ENCODE peak calls at places on chromosomes 5 and 9, in ten cellular contexts. P is pancreas, M is A549, G is IMR-90, N is lower lobe of right lung, H is tibial nerve, X is fibroblast of lung, L is HCT116, A is H1, W is psoas muscle. O is an unnamed sample. For H3K4me1, the result is how much of the 10 kb centered on the place peaks cover.

GRCh38 chr9:68555416-68555815 is 14.7 kb upstream of the TMEM252 start:
- DNase-seq in P (no peak), M (no peak), G (no peak), N (no peak), H (no peak), X (no peak), L (no peak), A (no peak), W (no peak), O (no peak)

GRCh38 chr5:142674438-142675210 is 11.3 kb downstream of the FGF1 start:
- DNase-seq in P (no peak), M (no peak), G (peak), N (no peak), H (no peak), X (peak), L (no peak), A (no peak), W (peak), O (no peak)

GRCh38 chr9:84874583-84874982 is 205.1 kb downstream of the NTRK2 start:
- DNase-seq in P (no peak), M (no peak), G (no peak), N (no peak), H (no peak), X (no peak), L (no peak), A (no peak), W (no peak), O (no peak)

GRCh38 chr9:127417130-127418036 is 6.8 kb upstream of the ZNF79 start:
- DNase-seq in P (no peak), M (peak), G (peak), N (no peak), H (no peak), X (peak), L (no peak), A (no peak), W (no peak), O (no peak)

GRCh38 chr5:10610058-10610457 is 46.2 kb downstream of the ANKRD33B start:
- DNase-seq in P (no peak), M (no peak), G (no peak), N (no peak), H (no peak), X (no peak), L (no peak), A (no peak), W (no peak), O (no peak)

GRCh38 chr5:32254987-32255900 is 57.5 kb downstream of the MTMR12 start:
- DNase-seq in P (no peak), M (no peak), G (peak), N (no peak), H (no peak), X (peak), L (no peak), A (no peak), W (no peak), O (no peak)

GRCh38 chr9:2356391-2356790 is 265.2 kb upstream of the VLDLR start:
- DNase-seq in P (no peak), M (no peak), G (no peak), N (no peak), H (no peak), X (no peak), L (no peak), A (no peak), W (no peak), O (no peak)

GRCh38 chr9:78261403-78262001 is 25.6 kb downstream of the CEP78 start:
- DNase-seq in P (no peak), M (peak), G (peak), N (no peak), H (no peak), X (peak), L (peak), A (no peak), W (no peak), O (no peak)

GRCh38 chr5:180141068-180141660 is 67.8 kb downstream of the RASGEF1C start:
- DNase-seq in P (no peak), M (no peak), G (no peak), N (no peak), H (no peak), X (no peak), L (no peak), A (no peak), W (no peak), O (peak)

GRCh38 chr9:128554155-128554862 is 1.9 kb downstream of the SPTAN1 start:
- DNase-seq in P (no peak), M (peak), G (peak), N (peak), H (peak), X (peak), L (peak), A (peak), W (peak), O (no peak)

GRCh38 chr9:136021891-136022681 is 60.9 kb upstream of the UBAC1 start:
- DNase-seq in P (peak), M (no peak), G (no peak), N (peak), H (no peak), X (no peak), L (no peak), A (peak), W (peak), O (peak)

GRCh38 chr5:32869216-32869615 is 158.1 kb downstream of the NPR3 start:
- DNase-seq in P (no peak), M (no peak), G (peak), N (no peak), H (no peak), X (peak), L (no peak), A (no peak), W (no peak), O (no peak)

GRCh38 chr5:57216714-57217113 is 42.9 kb downstream of the GPBP1 start:
- DNase-seq in P (no peak), M (peak), G (peak), N (no peak), H (no peak), X (peak), L (no peak), A (no peak), W (no peak), O (no peak)

GRCh38 chr9:110971234-110971633 is 67.0 kb downstream of the LPAR1 start:
- DNase-seq in P (no peak), M (no peak), G (no peak), N (no peak), H (no peak), X (no peak), L (no peak), A (no peak), W (no peak), O (no peak)

GRCh38 chr9:17322882-17323864 is 188.3 kb downstream of the CNTLN start:
- DNase-seq in P (no peak), M (no peak), G (no peak), N (no peak), H (no peak), X (no peak), L (no peak), A (no peak), W (no peak), O (no peak)

GRCh38 chr9:100011062-100011681 is 87.6 kb downstream of the ERP44 start:
- DNase-seq in P (no peak), M (peak), G (peak), N (no peak), H (no peak), X (peak), L (peak), A (no peak), W (no peak), O (no peak)

GRCh38 chr5:7714119-7714518 is 136.8 kb downstream of the CFAP90 start:
- DNase-seq in P (no peak), M (no peak), G (no peak), N (no peak), H (no peak), X (no peak), L (no peak), A (no peak), W (no peak), O (no peak)

GRCh38 chr5:76790632-76791290 is 28.1 kb upstream of the F2RL1 start:
- DNase-seq in P (no peak), M (peak), G (peak), N (no peak), H (no peak), X (peak), L (peak), A (no peak), W (no peak), O (no peak)

GRCh38 chr9:35912791-35913400 is 3.6 kb downstream of the SPAAR start:
- DNase-seq in P (no peak), M (no peak), G (no peak), N (no peak), H (no peak), X (no peak), L (no peak), A (no peak), W (no peak), O (no peak)

GRCh38 chr5:170168797-170169196 is 63.1 kb downstream of the FOXI1 start:
- DNase-seq in P (no peak), M (no peak), G (no peak), N (no peak), H (no peak), X (no peak), L (no peak), A (no peak), W (no peak), O (no peak)

DNA sequence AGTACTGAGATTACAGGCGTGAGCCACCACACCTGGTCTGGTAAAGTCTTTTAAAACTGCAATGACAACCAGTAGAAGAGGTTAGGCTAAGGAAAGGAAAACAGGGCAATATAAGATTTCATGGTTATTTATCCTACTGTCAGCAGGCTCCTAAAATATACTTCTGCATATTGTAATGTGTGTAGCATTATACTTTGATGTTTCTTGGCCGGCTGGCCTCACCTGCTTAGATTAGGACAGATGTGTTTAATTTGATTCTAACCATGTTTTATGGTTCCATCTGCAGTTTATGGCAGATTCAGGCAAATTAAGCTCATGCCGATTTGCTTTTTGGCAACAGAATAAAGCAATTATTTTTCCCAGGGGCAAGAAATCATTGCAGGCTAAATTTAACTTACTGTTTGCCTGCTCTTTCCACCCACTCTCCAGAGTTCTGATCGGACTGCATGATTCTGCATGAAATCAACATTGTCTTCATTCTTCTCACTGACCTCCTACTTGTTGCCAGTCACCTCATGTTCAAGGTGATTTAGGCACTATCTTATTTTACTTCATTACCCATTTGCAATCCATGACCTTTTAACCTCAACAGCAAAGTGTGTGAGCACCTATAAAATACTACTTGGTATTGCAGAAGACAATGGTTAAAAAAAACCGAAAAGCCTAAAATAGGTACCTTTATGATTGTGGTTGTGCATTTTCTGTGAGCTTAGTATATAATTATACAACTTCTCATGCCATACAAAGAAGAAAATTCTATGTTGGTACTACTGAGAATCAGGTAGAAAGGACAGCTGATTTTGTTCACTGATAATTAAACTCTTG is 125.2 kb downstream of the EDIL3 start:
- DNase-seq in P (no peak), M (no peak), G (no peak), N (no peak), H (no peak), X (no peak), L (no peak), A (no peak), W (no peak), O (no peak)
- H3K4me3 ChIP-seq in P (no peak), M (no peak), G (no peak), N (no peak), H (no peak), X (no peak), L (no peak), A (no peak), W (no peak), O (no peak)

DNA sequence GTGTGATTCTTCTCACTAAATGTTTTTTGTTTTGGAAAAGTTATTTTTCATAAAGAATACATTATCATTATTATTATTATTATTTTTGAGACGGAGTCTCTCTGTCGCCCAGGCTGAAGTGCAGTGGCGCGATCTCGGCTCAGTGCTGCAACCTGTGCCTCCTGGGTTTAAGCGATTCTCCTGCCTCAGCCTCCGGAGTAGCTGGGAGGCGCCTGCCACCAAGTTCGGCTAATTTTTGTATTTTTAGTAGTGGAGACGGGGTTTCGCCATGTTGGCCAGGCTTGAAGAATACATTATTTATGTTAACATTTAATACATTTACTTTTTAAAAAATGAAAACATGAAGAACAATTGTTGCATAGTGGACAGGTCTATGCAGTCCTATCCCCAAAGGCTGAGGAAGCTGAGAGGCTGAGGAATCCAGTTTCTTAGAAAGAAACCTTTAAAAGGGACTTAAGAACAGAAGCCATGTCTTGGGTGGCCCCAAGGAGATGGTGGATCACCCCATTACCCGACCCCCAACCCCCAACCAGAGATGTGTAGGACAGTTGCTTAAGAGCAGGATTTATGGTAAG is 2.0 kb downstream of the TMEM38B start:
- DNase-seq in P (no peak), M (no peak), G (no peak), N (no peak), H (no peak), X (no peak), L (no peak), A (no peak), W (no peak), O (no peak)
- H3K4me1 ChIP-seq in P (under half), M (under half), G (under half), N (under half), H (under half), X (under half), L (under half), A (under half), W (half or more), O (under half)

GRCh38 chr5:21195145-21195544 is 1207.1 kb upstream of the CDH18 start:
- DNase-seq in P (no peak), M (no peak), G (no peak), N (no peak), H (no peak), X (peak), L (no peak), A (no peak), W (no peak), O (no peak)
- H3K4me3 ChIP-seq in P (no peak), M (no peak), G (no peak), N (no peak), H (no peak), X (no peak), L (no peak), A (no peak), W (no peak), O (no peak)

DNA sequence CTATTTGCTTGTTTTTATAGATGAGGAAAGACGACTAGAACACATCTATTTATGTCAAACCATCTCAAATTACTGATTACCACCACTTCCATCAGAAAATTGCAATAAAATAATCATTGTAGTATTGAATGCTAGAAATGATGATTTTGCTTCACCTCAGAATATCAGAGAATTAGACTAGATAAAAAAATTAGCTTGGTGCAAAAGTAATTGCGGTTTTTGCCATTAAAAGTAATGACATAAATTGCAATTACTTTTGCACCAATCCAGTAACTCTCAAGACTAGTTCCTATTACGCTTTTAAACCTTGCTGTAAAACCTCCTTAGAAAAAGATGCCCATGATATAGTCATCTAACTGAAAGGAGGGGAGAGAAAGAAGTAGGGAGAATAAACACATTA is 556.7 kb upstream of the GRIN3A start:
- DNase-seq in P (no peak), M (no peak), G (no peak), N (no peak), H (no peak), X (no peak), L (no peak), A (no peak), W (no peak), O (no peak)
- H3K4me1 ChIP-seq in P (under half), M (under half), G (under half), N (under half), H (under half), X (under half), L (under half), A (under half), W (under half), O (under half)

GRCh38 chr5:150649828-150650712 is 9.6 kb downstream of the SYNPO start:
- DNase-seq in P (no peak), M (no peak), G (no peak), N (no peak), H (no peak), X (no peak), L (no peak), A (no peak), W (no peak), O (no peak)
- H3K4me3 ChIP-seq in P (no peak), M (no peak), G (no peak), N (no peak), H (no peak), X (no peak), L (no peak), A (no peak), W (no peak), O (no peak)

GRCh38 chr5:36156619-36157018 is 4.7 kb downstream of the SKP2 start:
- DNase-seq in P (no peak), M (no peak), G (peak), N (no peak), H (no peak), X (no peak), L (no peak), A (no peak), W (no peak), O (no peak)
- H3K4me1 ChIP-seq in P (under half), M (under half), G (under half), N (under half), H (under half), X (under half), L (under half), A (under half), W (under half), O (under half)

O was measured in right lobe of liver.